ENCODE peak calls at places on chromosomes 2 and 18, in five cellular contexts. H is GM12864, O is pancreas, L is body of pancreas, B is upper lobe of right lung. D is an unnamed sample.

GRCh38 chr18:56651771-56652092 is 573 bp downstream of the WDR7 start:
- DNase-seq in H (no peak), O (no peak), L (no peak), B (no peak), D (no peak)

GRCh38 chr2:4763009-4763408 is 929.2 kb upstream of the SOX11 start:
- DNase-seq in H (no peak), O (peak; percentile 19), L (peak; percentile 42), B (no peak), D (no peak)

GRCh38 chr2:219285894-219286425 is 6.8 kb downstream of the DNAJB2 start:
- DNase-seq in H (no peak), O (no peak), L (peak; percentile 16), B (peak; percentile 40), D (no peak)

GRCh38 chr2:215899111-215900074 is 114.0 kb downstream of the MREG start:
- DNase-seq in H (no peak), O (no peak), L (no peak), B (no peak), D (no peak)

GRCh38 chr2:204967199-204967995 is 422.1 kb downstream of the PARD3B start:
- DNase-seq in H (no peak), O (no peak), L (no peak), B (no peak), D (no peak)

GRCh38 chr2:118032169-118033013 is 18.5 kb upstream of the CCDC93 start:
- DNase-seq in H (no peak), O (no peak), L (peak; percentile 54), B (no peak), D (no peak)

GRCh38 chr18:23682045-23682444 is 7.2 kb upstream of the LAMA3 start:
- DNase-seq in H (no peak), O (no peak), L (no peak), B (no peak), D (no peak)

GRCh38 chr18:8224576-8224975 is 384.7 kb upstream of the RAB12 start:
- DNase-seq in H (no peak), O (no peak), L (no peak), B (no peak), D (no peak)

GRCh38 chr2:21263622-21264021 is 139.9 kb downstream of the TDRD15 start:
- DNase-seq in H (no peak), O (no peak), L (no peak), B (no peak), D (no peak)

GRCh38 chr2:50116611-50117010 is 915.3 kb downstream of the NRXN1 start:
- DNase-seq in H (no peak), O (no peak), L (no peak), B (no peak), D (no peak)

GRCh38 chr2:6524678-6525367 is 340.9 kb downstream of the CMPK2 start:
- DNase-seq in H (no peak), O (no peak), L (peak; percentile 17), B (no peak), D (no peak)

GRCh38 chr2:127158614-127159290 is 51.8 kb upstream of the BIN1 start:
- DNase-seq in H (no peak), O (no peak), L (no peak), B (no peak), D (no peak)

GRCh38 chr2:150860301-150860700 is 372.8 kb upstream of the RND3 start:
- DNase-seq in H (no peak), O (no peak), L (no peak), B (no peak), D (no peak)

GRCh38 chr18:74905245-74905644 is 303.7 kb downstream of the PTGR3 start:
- DNase-seq in H (no peak), O (no peak), L (no peak), B (no peak), D (peak; percentile 19)

DNA sequence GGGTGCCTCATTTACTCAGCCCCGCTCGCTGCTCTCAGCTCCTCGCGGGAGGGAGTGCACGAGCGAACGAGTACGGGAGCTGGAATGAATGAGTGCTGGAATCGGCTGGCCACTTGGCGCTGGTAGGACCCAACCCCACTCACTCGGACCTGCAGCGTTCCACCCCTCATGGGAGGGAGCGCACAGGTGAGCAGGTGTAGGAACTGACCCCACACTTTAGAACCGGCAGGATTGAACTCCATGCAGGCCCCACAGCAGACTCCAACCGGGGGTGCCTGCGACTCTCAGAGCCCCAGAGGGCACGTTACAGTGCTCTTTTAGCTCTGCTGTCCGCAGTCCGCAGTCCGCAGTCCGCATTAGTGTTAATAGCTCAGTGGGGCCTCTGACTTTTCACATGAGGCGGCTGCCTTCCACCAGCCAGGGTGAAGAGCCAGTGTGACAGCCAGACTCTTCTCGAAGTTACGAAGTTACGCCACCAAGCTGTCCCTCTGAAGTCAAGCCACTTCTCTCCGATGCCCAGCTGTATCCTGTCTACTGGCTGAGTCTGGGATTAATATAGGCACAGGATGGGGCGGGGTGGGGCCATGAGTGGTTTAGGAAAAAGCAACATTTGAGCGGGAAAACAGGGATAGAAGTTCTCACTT is 102.7 kb upstream of the ARHGAP15 start:
- DNase-seq in H (no peak), O (peak; percentile 29), L (no peak), B (no peak), D (no peak)
- H3K4me3 ChIP-seq in H (no peak overlapping the region), O (no peak overlapping the region), L (no peak overlapping the region), B (no peak overlapping the region), D (peak overlapping the region; percentile 17)

DNA sequence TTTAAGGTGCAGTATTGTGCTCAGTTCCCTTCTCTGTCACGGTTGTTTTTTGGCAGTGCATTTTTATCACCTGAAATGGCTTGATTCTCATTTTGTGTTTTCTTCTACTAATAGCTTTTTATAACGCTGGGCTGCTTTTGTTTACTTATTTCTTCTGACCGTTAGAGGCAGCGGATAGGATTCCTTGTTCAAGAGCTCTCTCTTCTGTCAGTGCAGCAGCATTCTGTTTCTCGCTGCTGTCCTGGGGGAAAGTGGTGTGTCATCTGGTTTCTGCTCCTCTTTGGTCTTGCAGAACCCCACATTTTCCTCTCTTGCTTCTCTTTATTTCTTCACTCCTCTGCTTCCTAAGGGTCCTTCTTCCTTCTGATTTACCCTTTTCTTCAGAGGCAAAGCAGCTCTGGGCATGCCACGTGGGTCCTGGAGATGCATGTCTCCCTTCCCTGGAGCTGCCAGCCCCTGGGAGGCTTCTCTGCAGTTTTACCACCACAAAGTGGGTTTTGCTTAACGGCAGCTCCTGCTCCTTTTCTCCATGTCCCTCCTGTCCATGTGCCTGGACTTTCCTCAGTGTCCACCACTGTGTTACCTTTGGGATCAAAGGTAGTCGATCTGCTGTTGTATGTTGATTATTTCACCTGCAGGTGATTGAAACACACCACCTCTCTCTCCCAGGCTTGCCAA is 47.3 kb upstream of the SNTG2 start:
- DNase-seq in H (no peak), O (no peak), L (no peak), B (no peak), D (no peak)
- TF ChIP-seq CTCF in H (no peak), O (no peak), L (no peak), B (no peak), D (no peak)

GRCh38 chr2:144515425-144515693 is 4.6 kb downstream of the ZEB2 start:
- DNase-seq in H (no peak), O (no peak), L (no peak), B (no peak), D (no peak)
- H3K4me3 ChIP-seq in H (no peak overlapping the region), O (peak overlapping the region; percentile 20), L (no peak overlapping the region), B (peak overlapping the region; percentile 63), D (peak overlapping the region; percentile 85)

GRCh38 chr2:231359948-231360347 is 35.6 kb upstream of the B3GNT7 start:
- DNase-seq in H (no peak), O (no peak), L (no peak), B (no peak), D (no peak)

GRCh38 chr2:231360401-231360800 is 35.1 kb upstream of the B3GNT7 start:
- DNase-seq in H (no peak), O (no peak), L (no peak), B (no peak), D (peak; percentile 47)

GRCh38 chr2:231360881-231361294 is 34.6 kb upstream of the B3GNT7 start:
- DNase-seq in H (no peak), O (no peak), L (no peak), B (no peak), D (no peak)

GRCh38 chr2:231362785-231363184 is 32.7 kb upstream of the B3GNT7 start:
- DNase-seq in H (no peak), O (no peak), L (no peak), B (no peak), D (no peak)

GRCh38 chr2:231361701-231362588 is 33.6 kb upstream of the B3GNT7 start:
- DNase-seq in H (peak; percentile 52), O (no peak), L (no peak), B (peak; percentile 84), D (no peak)
- TF ChIP-seq CTCF in H (peak; percentile 54), O (no peak), L (no peak), B (peak; percentile 13), D (no peak)

DNA sequence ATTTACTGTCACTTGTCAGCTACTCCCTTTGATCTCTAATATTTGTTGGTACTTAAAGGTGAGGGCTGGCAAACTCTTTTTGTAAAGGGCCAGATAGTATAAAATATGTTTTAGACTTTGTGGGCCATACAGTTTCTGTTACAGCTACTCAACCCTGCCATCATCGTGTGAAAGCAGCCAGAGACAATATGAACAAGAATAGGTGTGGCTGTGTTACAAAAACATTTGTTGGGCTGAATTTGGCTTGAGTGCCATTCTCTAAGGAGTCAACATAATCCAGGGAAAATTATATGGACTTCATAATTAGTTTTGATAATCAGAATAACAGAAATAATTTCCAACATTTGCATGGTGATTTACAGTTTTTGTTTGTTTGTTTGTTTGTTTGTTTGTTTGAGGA is 190.6 kb downstream of the LTBP1 start:
- DNase-seq in H (no peak), O (no peak), L (no peak), B (no peak), D (no peak)
- H3K4me3 ChIP-seq in H (no peak overlapping the region), O (no peak overlapping the region), L (no peak overlapping the region), B (no peak overlapping the region), D (peak overlapping the region; percentile 57)

GRCh38 chr2:232230557-232230956 is 148.0 kb upstream of the ALPP start:
- DNase-seq in H (no peak), O (no peak), L (no peak), B (no peak), D (no peak)
- TF ChIP-seq CTCF in H (peak; percentile 71), O (no peak), L (no peak), B (no peak), D (peak; percentile 15)

GRCh38 chr2:201830666-201831065 is 24.3 kb downstream of the CDK15 start:
- DNase-seq in H (no peak), O (no peak), L (no peak), B (no peak), D (no peak)

GRCh38 chr2:201835066-201835465 is 28.7 kb downstream of the CDK15 start:
- DNase-seq in H (no peak), O (no peak), L (no peak), B (no peak), D (no peak)

GRCh38 chr2:201833796-201834195 is 27.5 kb downstream of the CDK15 start:
- DNase-seq in H (no peak), O (no peak), L (no peak), B (no peak), D (no peak)

GRCh38 chr2:201828235-201828634 is 21.9 kb downstream of the CDK15 start:
- DNase-seq in H (no peak), O (no peak), L (no peak), B (no peak), D (no peak)

DNA sequence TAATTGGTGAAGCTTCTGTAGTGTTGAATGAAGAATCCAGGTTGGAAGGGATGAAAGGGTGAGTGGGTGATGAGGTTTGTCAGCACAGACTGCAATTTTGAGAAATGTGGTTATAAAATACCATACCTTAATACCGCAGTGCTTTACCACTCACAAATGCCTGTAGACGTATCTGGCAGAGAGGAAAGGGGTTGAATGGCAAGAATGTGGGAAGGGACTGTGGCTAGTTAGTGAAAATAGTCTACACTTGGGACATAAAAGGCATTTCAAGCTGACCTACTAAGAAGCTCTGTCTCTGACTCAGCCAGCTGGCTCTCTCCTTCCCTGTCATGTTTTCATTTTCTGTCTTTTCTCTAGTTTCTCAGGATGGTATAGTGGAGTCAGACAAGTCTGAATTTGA is 25.1 kb downstream of the CDK15 start:
- DNase-seq in H (no peak), O (no peak), L (no peak), B (no peak), D (no peak)
- H3K4me3 ChIP-seq in H (no peak overlapping the region), O (no peak overlapping the region), L (no peak overlapping the region), B (no peak overlapping the region), D (no peak overlapping the region)